ENCODE peak calls at places on chromosomes 5 and 9, in four cellular contexts. U is mesenchymal stem cell, W is neuronal stem cell, N is GM23248. H is an unnamed sample.
A peak's percentile ranks its signal among the peaks of the same experiment; 100 is the strongest.

GRCh38 chr5:168073311-168073710 is 218.1 kb upstream of the WWC1 start:
- DNase-seq in U (no peak), W (no peak), N (no peak), H (no peak)

GRCh38 chr5:143771229-143772001 is 40.5 kb upstream of the HMHB1 start:
- DNase-seq in U (peak; percentile 64), W (no peak), N (peak; percentile 18), H (no peak)

GRCh38 chr9:88303785-88304495 is 84.3 kb upstream of the SPIN1 start:
- DNase-seq in U (peak; percentile 10), W (no peak), N (peak; percentile 79), H (no peak)

GRCh38 chr9:134625361-134626140 is 16.1 kb upstream of the COL5A1 start:
- DNase-seq in U (peak; percentile 81), W (no peak), N (peak; percentile 65), H (no peak)

GRCh38 chr9:121902483-121903135 is 190.5 kb downstream of the TTLL11 start:
- DNase-seq in U (peak; percentile 95), W (no peak), N (peak; percentile 98), H (no peak)

GRCh38 chr5:136040746-136041415 is 12.1 kb downstream of the TGFBI start:
- DNase-seq in U (no peak), W (no peak), N (peak; percentile 59), H (no peak)

GRCh38 chr9:88741335-88741734 is 206.4 kb downstream of the NXNL2 start:
- DNase-seq in U (no peak), W (no peak), N (no peak), H (no peak)

GRCh38 chr9:118121361-118121760 is 417.2 kb downstream of the TLR4 start:
- DNase-seq in U (no peak), W (no peak), N (no peak), H (no peak)

GRCh38 chr5:7397005-7397546 is 1.1 kb downstream of the ADCY2 start:
- DNase-seq in U (no peak), W (no peak), N (peak; percentile 16), H (no peak)

GRCh38 chr5:15501057-15501791 is 1.2 kb downstream of the FBXL7 start:
- DNase-seq in U (peak; percentile 91), W (peak; percentile 57), N (peak; percentile 91), H (no peak)

GRCh38 chr9:137814841-137815240 is 62.7 kb upstream of the CACNA1B start:
- DNase-seq in U (no peak), W (no peak), N (no peak), H (no peak)

GRCh38 chr9:134374301-134375010 is 48.2 kb downstream of the RXRA start:
- DNase-seq in U (no peak), W (no peak), N (no peak), H (no peak)

GRCh38 chr5:154756203-154756870 is 1.2 kb downstream of the LARP1 start:
- DNase-seq in U (peak; percentile 45), W (peak; percentile 24), N (peak; percentile 65), H (no peak)

GRCh38 chr5:154756871-154757646 is 1.9 kb downstream of the LARP1 start:
- DNase-seq in U (peak; percentile 48), W (peak; percentile 23), N (peak; percentile 67), H (no peak)

GRCh38 chr5:154757647-154758406 is 2.6 kb downstream of the LARP1 start:
- DNase-seq in U (peak; percentile 43), W (no peak), N (peak; percentile 70), H (no peak)

GRCh38 chr5:154758977-154759376 is 3.8 kb downstream of the LARP1 start:
- DNase-seq in U (no peak), W (no peak), N (no peak), H (no peak)

DNA sequence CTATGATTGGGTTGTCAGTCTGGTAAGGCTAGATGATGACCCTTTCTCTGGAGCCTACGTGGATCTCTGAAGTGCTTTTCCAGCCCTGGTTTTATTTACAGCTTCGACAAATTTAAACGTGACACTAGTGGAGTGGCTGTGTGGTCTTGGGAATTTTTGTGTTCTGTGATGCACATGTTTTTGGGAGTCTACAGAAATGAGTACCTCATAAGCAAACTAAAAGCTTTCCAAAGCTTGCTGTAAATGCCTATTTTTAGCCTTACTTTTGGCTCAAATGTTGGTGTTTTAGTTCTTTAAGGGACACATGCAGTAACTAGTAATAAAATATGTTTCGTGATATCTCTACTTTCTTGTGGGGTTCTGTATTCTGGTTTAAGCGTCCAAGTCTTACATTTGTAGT is 3.3 kb downstream of the LARP1 start:
- DNase-seq in U (peak; percentile 46), W (no peak), N (peak; percentile 59), H (no peak)
- H3K9ac ChIP-seq in U (peak overlapping the region; percentile 76), W (no peak overlapping the region), N (peak overlapping the region; percentile 74), H (peak overlapping the region; percentile 1)

DNA sequence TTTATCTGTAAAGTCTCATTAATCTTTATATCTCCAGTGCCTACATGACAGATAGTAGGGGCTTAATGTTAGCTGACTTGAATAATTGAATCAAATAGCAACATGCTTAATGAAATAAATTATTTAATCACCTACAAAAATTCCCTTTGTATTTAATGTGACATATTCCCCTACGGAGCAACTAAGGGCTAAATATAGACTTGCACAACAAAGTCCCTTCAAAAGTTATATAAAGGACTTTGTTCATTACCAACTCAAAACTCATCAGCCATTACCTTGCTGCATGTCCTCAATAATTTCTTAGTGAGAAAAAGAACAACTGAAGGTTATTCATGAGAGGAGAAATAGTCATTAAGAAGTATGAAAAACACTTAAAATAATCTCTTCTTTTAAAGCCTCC is 424.6 kb downstream of the HCN1 start:
- DNase-seq in U (no peak), W (no peak), N (no peak), H (no peak)
- H3K9me3 ChIP-seq in U (no peaks in the 10 kb centered on the region), W (no peaks in the 10 kb centered on the region), N (no peaks in the 10 kb centered on the region), H (no peaks in the 10 kb centered on the region)

GRCh38 chr9:85431396-85432102 is 310.2 kb downstream of the AGTPBP1 start:
- DNase-seq in U (peak; percentile 43), W (no peak), N (peak; percentile 60), H (no peak)
- H3K27me3 ChIP-seq in U (no peaks in the 10 kb centered on the region), W (no peaks in the 10 kb centered on the region), N (peaks cover 4% of the 10 kb centered on the region), H (no peaks in the 10 kb centered on the region)

DNA sequence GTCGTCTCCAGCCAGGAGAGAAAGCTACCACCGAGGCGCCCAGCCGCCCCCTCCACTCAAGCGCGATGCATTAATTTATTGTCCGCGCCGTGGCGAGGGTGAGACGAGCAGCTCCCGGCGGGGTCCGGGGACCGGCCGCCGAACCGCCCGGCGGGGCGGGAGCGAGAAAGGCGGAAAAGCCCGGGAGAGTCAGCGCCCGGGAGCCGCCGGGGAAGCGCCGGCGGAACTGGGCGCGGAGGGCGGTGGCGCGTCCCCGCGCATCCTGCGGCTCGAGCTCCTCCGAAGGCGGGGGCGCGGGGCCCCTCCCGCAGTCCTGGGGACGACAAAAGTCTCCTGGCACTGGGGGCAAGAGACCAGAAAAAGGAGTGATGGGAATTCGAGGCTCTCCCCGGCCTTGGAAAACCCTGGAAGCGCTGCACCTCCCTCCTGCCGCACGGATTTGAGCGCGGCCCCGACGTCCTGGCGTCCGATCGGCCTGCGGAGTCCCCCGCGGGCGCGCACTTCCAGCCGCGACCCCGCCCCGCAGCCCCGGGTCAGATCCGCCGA is at the start of gene EPB41L4A:
- DNase-seq in U (peak; percentile 36), W (peak; percentile 40), N (peak; percentile 40), H (no peak)
- H3K9ac ChIP-seq in U (peak within 1 kb of the TSS; percentile 76), W (peak within 1 kb of the TSS; percentile 80), N (no peak within 1 kb of the TSS), H (peak within 1 kb of the TSS; percentile 77)

GRCh38 chr5:4011943-4012342 is 416.3 kb downstream of the IRX1 start:
- DNase-seq in U (no peak), W (no peak), N (no peak), H (no peak)

GRCh38 chr5:4005335-4005734 is 409.7 kb downstream of the IRX1 start:
- DNase-seq in U (no peak), W (no peak), N (no peak), H (no peak)

DNA sequence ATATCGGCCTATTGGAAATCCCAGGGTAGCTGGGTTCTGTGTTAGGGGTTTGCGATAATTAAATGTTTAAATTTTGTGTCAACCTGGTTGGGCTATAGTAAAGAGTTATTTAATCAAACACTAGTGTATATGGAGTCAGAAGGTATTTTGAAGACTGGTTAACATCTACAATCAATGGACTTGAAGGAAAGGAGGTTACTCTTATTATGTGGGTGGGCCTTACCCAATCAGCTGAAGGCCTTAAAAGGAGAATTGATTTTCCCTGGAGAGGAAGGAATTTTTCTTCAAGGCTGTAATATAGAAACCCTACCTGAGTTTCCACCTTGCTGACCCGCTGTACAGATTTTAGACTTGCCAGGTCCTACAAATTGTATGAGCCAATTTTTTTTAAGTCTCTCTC is 411.4 kb downstream of the IRX1 start:
- DNase-seq in U (no peak), W (no peak), N (no peak), H (no peak)
- H3K9me3 ChIP-seq in U (no peaks in the 10 kb centered on the region), W (no peaks in the 10 kb centered on the region), N (no peaks in the 10 kb centered on the region), H (no peaks in the 10 kb centered on the region)

H was measured in NT2/D1.